ENCODE peak calls at places on chromosomes 11 and 22, in nine cellular contexts. One of them, this sample, is unnamed.

GRCh38 chr11:106399075-106399500 is 321.6 kb downstream of the AASDHPPT start:
- DNase-seq in cardiac muscle cell: peak
- DNase-seq in GM10248: no peak
- DNase-seq in epithelial cell of proximal tubule: peak
- DNase-seq in upper lobe of right lung: no peak
- DNase-seq in cardiac fibroblast: peak
- DNase-seq in CD8-positive, alpha-beta T cell: no peak
- DNase-seq in type B pancreatic cell: no peak
- DNase-seq in GM12878: no peak
- DNase-seq in this sample: no peak

GRCh38 chr22:37639771-37640590 is 512 bp downstream of the SH3BP1 start:
- DNase-seq in cardiac fibroblast: no peak
- DNase-seq in epithelial cell of proximal tubule: no peak
- DNase-seq in cardiac muscle cell: no peak
- DNase-seq in type B pancreatic cell: no peak
- DNase-seq in upper lobe of right lung: no peak
- DNase-seq in CD8-positive, alpha-beta T cell: no peak
- DNase-seq in GM12878: no peak
- DNase-seq in GM10248: no peak
- DNase-seq in this sample: no peak

GRCh38 chr11:25038131-25038530 is 541.3 kb downstream of the LUZP2 start:
- DNase-seq in CD8-positive, alpha-beta T cell: no peak
- DNase-seq in epithelial cell of proximal tubule: no peak
- DNase-seq in type B pancreatic cell: no peak
- DNase-seq in GM10248: no peak
- DNase-seq in cardiac fibroblast: no peak
- DNase-seq in upper lobe of right lung: no peak
- DNase-seq in GM12878: no peak
- DNase-seq in cardiac muscle cell: no peak
- DNase-seq in this sample: no peak

GRCh38 chr11:108973402-108974119 is 308.7 kb downstream of the DDX10 start:
- DNase-seq in type B pancreatic cell: no peak
- DNase-seq in epithelial cell of proximal tubule: peak
- DNase-seq in CD8-positive, alpha-beta T cell: no peak
- DNase-seq in cardiac fibroblast: peak
- DNase-seq in GM12878: no peak
- DNase-seq in upper lobe of right lung: no peak
- DNase-seq in cardiac muscle cell: peak
- DNase-seq in GM10248: no peak
- DNase-seq in this sample: no peak

GRCh38 chr11:78798567-78799170 is 224.0 kb upstream of the NARS2 start:
- DNase-seq in GM12878: no peak
- DNase-seq in type B pancreatic cell: no peak
- DNase-seq in epithelial cell of proximal tubule: no peak
- DNase-seq in upper lobe of right lung: peak
- DNase-seq in cardiac muscle cell: peak
- DNase-seq in CD8-positive, alpha-beta T cell: no peak
- DNase-seq in cardiac fibroblast: peak
- DNase-seq in GM10248: peak
- DNase-seq in this sample: no peak

GRCh38 chr11:12643029-12643428 is 31.2 kb upstream of the TEAD1 start:
- DNase-seq in GM12878: no peak
- DNase-seq in epithelial cell of proximal tubule: no peak
- DNase-seq in GM10248: no peak
- DNase-seq in CD8-positive, alpha-beta T cell: no peak
- DNase-seq in upper lobe of right lung: no peak
- DNase-seq in cardiac muscle cell: no peak
- DNase-seq in cardiac fibroblast: no peak
- DNase-seq in type B pancreatic cell: no peak
- DNase-seq in this sample: no peak

GRCh38 chr11:118306556-118306955 is 2.0 kb downstream of the CD3E start:
- DNase-seq in cardiac muscle cell: peak
- DNase-seq in cardiac fibroblast: no peak
- DNase-seq in upper lobe of right lung: no peak
- DNase-seq in GM12878: no peak
- DNase-seq in type B pancreatic cell: no peak
- DNase-seq in CD8-positive, alpha-beta T cell: peak
- DNase-seq in GM10248: no peak
- DNase-seq in epithelial cell of proximal tubule: no peak
- DNase-seq in this sample: no peak

GRCh38 chr22:39149915-39150847 is 2.3 kb downstream of the CBX7 start:
- DNase-seq in cardiac fibroblast: no peak
- DNase-seq in epithelial cell of proximal tubule: no peak
- DNase-seq in type B pancreatic cell: no peak
- DNase-seq in cardiac muscle cell: no peak
- DNase-seq in upper lobe of right lung: peak
- DNase-seq in GM12878: no peak
- DNase-seq in CD8-positive, alpha-beta T cell: no peak
- DNase-seq in GM10248: no peak
- DNase-seq in this sample: no peak

DNA sequence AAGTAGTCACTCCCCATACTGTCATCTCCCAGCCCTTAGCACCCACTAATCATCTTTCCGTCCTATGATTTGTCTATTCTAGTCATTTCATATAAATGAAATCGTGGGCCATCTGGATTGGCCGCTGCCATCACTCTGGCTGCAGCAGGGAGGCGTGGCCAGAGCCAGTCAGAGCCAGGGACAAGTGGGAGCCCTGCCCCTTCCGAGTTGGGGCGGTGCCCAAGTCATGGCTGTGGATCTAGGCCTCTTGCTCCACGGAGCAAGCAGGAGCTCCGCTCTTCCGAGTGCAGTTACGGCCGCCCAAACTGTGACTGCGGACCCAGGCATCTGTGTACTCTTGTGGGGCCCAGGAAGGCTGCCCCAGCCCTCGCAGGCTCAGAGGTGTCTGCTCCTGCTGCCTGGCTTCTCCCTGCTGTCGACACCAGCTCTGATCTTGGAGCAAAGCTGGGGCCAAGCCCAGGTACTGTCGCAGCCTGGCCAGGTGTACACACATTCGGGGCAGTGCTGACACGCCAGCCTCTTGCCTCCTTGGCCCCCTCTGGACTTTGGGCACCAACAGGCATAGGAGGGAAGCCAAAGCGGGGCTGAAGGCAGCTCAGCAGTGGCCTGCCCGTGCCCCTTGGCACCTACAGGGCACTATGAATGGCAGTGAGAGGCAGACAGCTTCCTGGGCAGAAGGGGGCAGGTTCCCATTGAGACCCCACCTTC is 8.4 kb downstream of the MRPL48 start:
- DNase-seq in GM12878: no peak
- DNase-seq in epithelial cell of proximal tubule: no peak
- DNase-seq in CD8-positive, alpha-beta T cell: no peak
- DNase-seq in cardiac fibroblast: no peak
- DNase-seq in type B pancreatic cell: no peak
- DNase-seq in cardiac muscle cell: no peak
- DNase-seq in GM10248: no peak
- DNase-seq in upper lobe of right lung: no peak
- DNase-seq in this sample: no peak
- TF ChIP-seq CTCF in GM12878: no peak
- TF ChIP-seq CTCF in epithelial cell of proximal tubule: no peak
- TF ChIP-seq CTCF in CD8-positive, alpha-beta T cell: no peak
- TF ChIP-seq CTCF in cardiac fibroblast: no peak
- TF ChIP-seq CTCF in type B pancreatic cell: no peak
- TF ChIP-seq CTCF in cardiac muscle cell: no peak
- TF ChIP-seq CTCF in GM10248: no peak
- TF ChIP-seq CTCF in upper lobe of right lung: no peak
- TF ChIP-seq CTCF in this sample: no peak

GRCh38 chr22:29994941-29995340 is 85.3 kb upstream of the HORMAD2 start:
- DNase-seq in GM12878: no peak
- DNase-seq in GM10248: no peak
- DNase-seq in cardiac muscle cell: peak
- DNase-seq in type B pancreatic cell: no peak
- DNase-seq in upper lobe of right lung: no peak
- DNase-seq in CD8-positive, alpha-beta T cell: no peak
- DNase-seq in cardiac fibroblast: peak
- DNase-seq in epithelial cell of proximal tubule: no peak
- DNase-seq in this sample: no peak

GRCh38 chr22:30000566-30000965 is 79.7 kb upstream of the HORMAD2 start:
- DNase-seq in cardiac fibroblast: peak
- DNase-seq in CD8-positive, alpha-beta T cell: no peak
- DNase-seq in upper lobe of right lung: no peak
- DNase-seq in GM12878: no peak
- DNase-seq in GM10248: no peak
- DNase-seq in type B pancreatic cell: no peak
- DNase-seq in cardiac muscle cell: no peak
- DNase-seq in epithelial cell of proximal tubule: no peak
- DNase-seq in this sample: no peak

GRCh38 chr22:30001459-30001858 is 78.8 kb upstream of the HORMAD2 start:
- DNase-seq in CD8-positive, alpha-beta T cell: no peak
- DNase-seq in cardiac fibroblast: no peak
- DNase-seq in type B pancreatic cell: no peak
- DNase-seq in GM12878: no peak
- DNase-seq in upper lobe of right lung: no peak
- DNase-seq in epithelial cell of proximal tubule: peak
- DNase-seq in cardiac muscle cell: no peak
- DNase-seq in GM10248: no peak
- DNase-seq in this sample: no peak

GRCh38 chr22:29997516-29997915 is 82.7 kb upstream of the HORMAD2 start:
- DNase-seq in CD8-positive, alpha-beta T cell: no peak
- DNase-seq in epithelial cell of proximal tubule: no peak
- DNase-seq in type B pancreatic cell: no peak
- DNase-seq in cardiac fibroblast: no peak
- DNase-seq in GM10248: no peak
- DNase-seq in cardiac muscle cell: no peak
- DNase-seq in GM12878: no peak
- DNase-seq in upper lobe of right lung: no peak
- DNase-seq in this sample: no peak

GRCh38 chr22:29998627-29999026 is 81.6 kb upstream of the HORMAD2 start:
- DNase-seq in upper lobe of right lung: no peak
- DNase-seq in type B pancreatic cell: no peak
- DNase-seq in CD8-positive, alpha-beta T cell: no peak
- DNase-seq in GM12878: no peak
- DNase-seq in GM10248: no peak
- DNase-seq in cardiac fibroblast: peak
- DNase-seq in cardiac muscle cell: no peak
- DNase-seq in epithelial cell of proximal tubule: no peak
- DNase-seq in this sample: no peak
- TF ChIP-seq CTCF in upper lobe of right lung: no peak
- TF ChIP-seq CTCF in type B pancreatic cell: peak
- TF ChIP-seq CTCF in CD8-positive, alpha-beta T cell: no peak
- TF ChIP-seq CTCF in GM12878: peak
- TF ChIP-seq CTCF in GM10248: no peak
- TF ChIP-seq CTCF in cardiac fibroblast: peak
- TF ChIP-seq CTCF in cardiac muscle cell: no peak
- TF ChIP-seq CTCF in epithelial cell of proximal tubule: peak
- TF ChIP-seq CTCF in this sample: no peak

DNA sequence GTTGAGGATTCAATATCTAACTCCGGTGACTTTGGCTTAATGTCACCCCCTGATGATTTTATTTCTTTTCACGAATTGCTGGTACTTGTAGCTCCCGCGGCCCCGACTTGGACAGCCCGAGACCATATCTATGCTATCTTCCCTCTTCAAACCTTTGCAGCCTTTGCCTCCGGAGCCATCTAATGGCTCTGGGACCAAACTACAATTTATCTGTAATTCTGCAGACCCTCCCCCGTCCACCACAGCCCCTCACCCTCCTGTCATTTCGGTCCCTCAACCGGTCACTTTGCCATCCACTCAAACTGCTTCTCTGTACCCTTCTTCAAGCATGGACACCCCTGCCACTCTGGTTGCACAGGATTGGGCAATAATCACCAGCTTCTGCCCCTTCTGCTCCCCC is 25.7 kb upstream of the ALDH3B2 start:
- DNase-seq in GM12878: no peak
- DNase-seq in CD8-positive, alpha-beta T cell: no peak
- DNase-seq in cardiac muscle cell: no peak
- DNase-seq in upper lobe of right lung: no peak
- DNase-seq in cardiac fibroblast: no peak
- DNase-seq in GM10248: no peak
- DNase-seq in type B pancreatic cell: no peak
- DNase-seq in epithelial cell of proximal tubule: no peak
- DNase-seq in this sample: no peak
- TF ChIP-seq CTCF in GM12878: no peak
- TF ChIP-seq CTCF in CD8-positive, alpha-beta T cell: no peak
- TF ChIP-seq CTCF in cardiac muscle cell: no peak
- TF ChIP-seq CTCF in upper lobe of right lung: no peak
- TF ChIP-seq CTCF in cardiac fibroblast: no peak
- TF ChIP-seq CTCF in GM10248: no peak
- TF ChIP-seq CTCF in type B pancreatic cell: no peak
- TF ChIP-seq CTCF in epithelial cell of proximal tubule: no peak
- TF ChIP-seq CTCF in this sample: no peak

GRCh38 chr11:8079111-8079675 is 1.8 kb upstream of the TUB start:
- DNase-seq in epithelial cell of proximal tubule: no peak
- DNase-seq in cardiac muscle cell: no peak
- DNase-seq in GM10248: no peak
- DNase-seq in type B pancreatic cell: no peak
- DNase-seq in upper lobe of right lung: no peak
- DNase-seq in cardiac fibroblast: no peak
- DNase-seq in GM12878: no peak
- DNase-seq in CD8-positive, alpha-beta T cell: no peak
- DNase-seq in this sample: no peak

GRCh38 chr11:8082391-8083087 is 1.5 kb downstream of the TUB start:
- DNase-seq in CD8-positive, alpha-beta T cell: no peak
- DNase-seq in epithelial cell of proximal tubule: no peak
- DNase-seq in GM12878: no peak
- DNase-seq in type B pancreatic cell: no peak
- DNase-seq in cardiac muscle cell: no peak
- DNase-seq in cardiac fibroblast: no peak
- DNase-seq in upper lobe of right lung: peak
- DNase-seq in GM10248: no peak
- DNase-seq in this sample: no peak

GRCh38 chr11:8080069-8080670 is 841 bp upstream of the TUB start:
- DNase-seq in epithelial cell of proximal tubule: no peak
- DNase-seq in upper lobe of right lung: no peak
- DNase-seq in CD8-positive, alpha-beta T cell: no peak
- DNase-seq in cardiac fibroblast: no peak
- DNase-seq in cardiac muscle cell: no peak
- DNase-seq in GM10248: no peak
- DNase-seq in type B pancreatic cell: no peak
- DNase-seq in GM12878: no peak
- DNase-seq in this sample: no peak

GRCh38 chr11:8081591-8082021 is 595 bp downstream of the TUB start:
- DNase-seq in type B pancreatic cell: no peak
- DNase-seq in epithelial cell of proximal tubule: no peak
- DNase-seq in CD8-positive, alpha-beta T cell: no peak
- DNase-seq in GM12878: no peak
- DNase-seq in GM10248: no peak
- DNase-seq in cardiac muscle cell: peak
- DNase-seq in upper lobe of right lung: no peak
- DNase-seq in cardiac fibroblast: no peak
- DNase-seq in this sample: no peak

DNA sequence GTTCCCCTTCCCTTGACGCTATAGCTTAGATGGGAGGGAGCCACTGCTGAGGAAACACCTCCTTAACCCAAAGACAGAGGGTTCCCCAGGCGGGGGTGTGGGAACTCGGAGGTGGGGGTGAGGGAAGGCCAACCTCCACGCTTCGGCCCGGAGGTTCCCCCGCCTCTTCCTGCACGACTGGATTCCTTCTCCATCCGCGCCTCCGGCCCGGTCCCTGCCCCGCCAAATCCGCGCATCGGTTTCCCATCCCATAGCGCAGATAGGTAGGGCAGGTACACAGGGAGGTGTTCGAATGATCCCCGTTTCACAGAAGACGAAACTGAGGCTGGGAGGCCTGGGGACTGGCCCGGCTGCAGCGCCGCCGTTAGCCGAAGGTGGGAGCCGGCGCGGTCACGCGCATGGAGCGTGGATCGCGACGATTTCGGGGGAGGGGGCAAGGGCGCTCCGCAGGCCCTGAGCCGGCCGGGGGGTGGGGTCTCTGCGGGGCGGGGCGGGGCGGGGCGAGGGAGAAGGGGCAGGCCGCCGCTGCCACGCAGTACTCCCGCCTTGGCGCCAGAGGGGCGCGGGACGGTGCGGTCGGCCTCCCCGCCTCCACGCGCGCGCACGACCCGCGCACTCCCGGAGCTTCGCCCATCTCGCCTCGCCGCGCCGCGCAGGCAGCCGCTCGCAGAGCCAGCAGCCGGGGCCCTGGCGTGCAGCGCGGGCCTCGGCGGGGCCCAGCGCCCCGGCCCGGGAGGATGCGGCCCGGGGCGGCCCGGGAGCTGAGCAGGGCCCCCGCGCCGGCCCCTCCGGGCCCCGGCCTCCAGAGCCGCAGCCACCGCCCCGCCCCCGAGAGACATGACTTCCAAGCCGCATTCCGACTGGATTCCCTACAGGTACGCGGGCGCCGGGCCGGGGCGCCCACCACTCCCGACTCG is at the start of gene TUB:
- DNase-seq in GM12878: no peak
- DNase-seq in cardiac fibroblast: no peak
- DNase-seq in epithelial cell of proximal tubule: no peak
- DNase-seq in type B pancreatic cell: no peak
- DNase-seq in cardiac muscle cell: peak
- DNase-seq in GM10248: no peak
- DNase-seq in upper lobe of right lung: no peak
- DNase-seq in CD8-positive, alpha-beta T cell: no peak
- DNase-seq in this sample: no peak
- TF ChIP-seq CTCF in GM12878: no peak
- TF ChIP-seq CTCF in cardiac fibroblast: no peak
- TF ChIP-seq CTCF in epithelial cell of proximal tubule: no peak
- TF ChIP-seq CTCF in type B pancreatic cell: peak
- TF ChIP-seq CTCF in cardiac muscle cell: no peak
- TF ChIP-seq CTCF in GM10248: no peak
- TF ChIP-seq CTCF in upper lobe of right lung: no peak
- TF ChIP-seq CTCF in CD8-positive, alpha-beta T cell: no peak
- TF ChIP-seq CTCF in this sample: no peak